ENCODE peak calls at places on chromosomes 3 and 15, in five cellular contexts. Q, E, X, D and W are unnamed samples. For H3K79me2, the result is how much of the 10 kb centered on the place peaks cover.

GRCh38 chr15:69439623-69440022 is 13.0 kb upstream of the RPLP1 start:
- DNase-seq in Q (no peak), E (no peak), X (no peak), D (no peak), W (no peak)

GRCh38 chr15:89081878-89082277 is 6.4 kb upstream of the ABHD2 start:
- DNase-seq in Q (no peak), E (no peak), X (no peak), D (no peak), W (no peak)

GRCh38 chr3:32062950-32063582 is 43.4 kb upstream of the GPD1L start:
- DNase-seq in Q (no peak), E (no peak), X (no peak), D (no peak), W (no peak)

GRCh38 chr15:34628577-34629152 is 45.2 kb upstream of the GOLGA8B start:
- DNase-seq in Q (peak), E (peak), X (no peak), D (no peak), W (peak)

GRCh38 chr15:44427756-44428724 is 611 bp downstream of the CTDSPL2 start:
- DNase-seq in Q (peak), E (no peak), X (peak), D (peak), W (peak)

GRCh38 chr3:170603770-170604510 is 18.1 kb upstream of the SLC7A14 start:
- DNase-seq in Q (no peak), E (peak), X (no peak), D (no peak), W (no peak)

GRCh38 chr3:16419640-16420039 is 93.9 kb downstream of the RFTN1 start:
- DNase-seq in Q (peak), E (no peak), X (no peak), D (no peak), W (no peak)

GRCh38 chr3:124650798-124651197 is 79.5 kb upstream of the UMPS start:
- DNase-seq in Q (no peak), E (no peak), X (no peak), D (no peak), W (no peak)

GRCh38 chr3:182364723-182365650 is 428.3 kb upstream of the ATP11B start:
- DNase-seq in Q (peak), E (no peak), X (peak), D (no peak), W (peak)

GRCh38 chr3:18098960-18099587 is 326.1 kb downstream of the SATB1 start:
- DNase-seq in Q (peak), E (peak), X (no peak), D (no peak), W (peak)

GRCh38 chr3:50155891-50156290 is 767 bp downstream of the SEMA3F start:
- DNase-seq in Q (no peak), E (no peak), X (no peak), D (no peak), W (peak)

GRCh38 chr3:50157821-50158556 is 2.9 kb downstream of the SEMA3F start:
- DNase-seq in Q (no peak), E (no peak), X (no peak), D (peak), W (peak)

GRCh38 chr3:50155491-50155878 is 361 bp downstream of the SEMA3F start:
- DNase-seq in Q (no peak), E (no peak), X (no peak), D (no peak), W (no peak)

GRCh38 chr3:50156991-50157493 is 1.9 kb downstream of the SEMA3F start:
- DNase-seq in Q (no peak), E (peak), X (no peak), D (no peak), W (peak)

DNA sequence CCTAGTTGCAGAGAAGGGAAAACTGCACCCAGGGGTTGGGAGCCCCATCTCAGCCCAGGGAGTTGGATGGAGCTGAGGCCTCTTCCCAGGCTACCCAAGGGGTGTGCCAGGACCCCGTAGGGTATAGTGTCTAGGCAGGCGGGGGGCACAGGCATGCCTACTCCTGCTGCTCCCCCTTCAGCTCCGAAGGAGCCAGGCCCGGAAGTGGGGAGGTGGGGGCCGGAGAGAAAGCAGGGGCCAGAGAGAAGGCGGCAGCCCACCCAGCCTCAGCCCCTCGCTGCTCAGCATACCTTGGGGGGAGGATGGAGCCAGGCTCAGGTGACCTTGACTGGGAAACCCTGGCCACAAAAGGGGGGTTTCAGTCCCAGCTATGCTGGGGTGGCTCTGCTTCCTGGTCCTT is 1.4 kb downstream of the SEMA3F start:
- DNase-seq in Q (no peak), E (no peak), X (no peak), D (no peak), W (no peak)
- H3K4me3 ChIP-seq in Q (peak), E (peak), X (peak), D (no peak), W (peak)

GRCh38 chr3:37181766-37182165 is 7.4 kb upstream of the LRRFIP2 start:
- DNase-seq in Q (peak), E (no peak), X (no peak), D (no peak), W (peak)

GRCh38 chr3:37182816-37183215 is 8.4 kb upstream of the LRRFIP2 start:
- DNase-seq in Q (no peak), E (no peak), X (no peak), D (no peak), W (no peak)

GRCh38 chr3:37183375-37183831 is 9.0 kb upstream of the LRRFIP2 start:
- DNase-seq in Q (peak), E (peak), X (no peak), D (no peak), W (peak)

GRCh38 chr3:37179144-37179967 is 5.0 kb upstream of the LRRFIP2 start:
- DNase-seq in Q (no peak), E (no peak), X (no peak), D (no peak), W (no peak)

DNA sequence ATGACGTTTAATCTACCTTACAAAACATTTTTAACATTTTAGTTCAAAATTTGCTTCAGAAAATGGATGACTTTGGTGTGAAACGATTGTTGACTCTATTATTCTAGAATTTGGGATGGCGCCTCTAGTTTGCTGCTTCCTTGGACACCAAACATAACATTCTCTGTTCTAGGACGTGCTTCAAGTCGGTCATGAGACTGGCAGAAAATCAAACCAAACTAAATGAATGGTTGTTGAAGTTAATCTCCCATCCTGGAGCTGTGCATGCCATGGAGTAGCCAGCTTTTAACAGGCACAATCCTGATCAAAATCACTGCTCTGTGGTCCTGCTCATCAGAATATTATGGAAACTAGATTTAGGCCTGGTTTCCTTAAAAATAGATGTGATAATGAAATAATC is 9.6 kb upstream of the LRRFIP2 start:
- DNase-seq in Q (no peak), E (peak), X (no peak), D (no peak), W (peak)
- H2AFZ ChIP-seq in Q (peak), E (peak), X (peak), D (no peak), W (peak)

GRCh38 chr3:72411102-72411501 is 437.1 kb downstream of the SHQ1 start:
- DNase-seq in Q (peak), E (peak), X (no peak), D (no peak), W (no peak)
- H3K79me2 ChIP-seq in Q (half or more), E (half or more), X (half or more), D (half or more), W (half or more)

GRCh38 chr3:72017935-72018334 is 233.0 kb upstream of the PROK2 start:
- DNase-seq in Q (no peak), E (no peak), X (no peak), D (no peak), W (no peak)
- H3K4me3 ChIP-seq in Q (no peak), E (no peak), X (no peak), D (no peak), W (no peak)

DNA sequence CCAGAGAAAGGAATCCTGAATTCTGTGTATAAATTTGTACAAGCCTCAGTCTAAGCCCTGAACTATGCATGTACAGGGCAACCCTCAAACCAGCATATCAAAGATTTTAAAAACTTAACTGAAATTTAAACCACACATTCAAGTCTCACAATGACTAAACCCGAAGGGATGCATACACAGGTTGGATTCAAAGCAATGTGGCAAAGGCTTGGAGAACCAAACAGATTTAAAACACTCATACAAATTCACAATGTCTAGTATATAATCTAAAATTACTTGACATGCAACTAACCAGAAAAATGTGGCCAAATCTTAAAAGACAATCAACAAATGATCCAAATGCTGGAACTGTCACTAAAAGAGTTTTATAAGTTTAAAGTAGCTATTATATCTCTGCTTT is 36.4 kb downstream of the CEP152 start:
- DNase-seq in Q (no peak), E (no peak), X (no peak), D (no peak), W (no peak)
- H2AFZ ChIP-seq in Q (no peak), E (no peak), X (no peak), D (no peak), W (no peak)